ENCODE peak calls at places on chromosomes 3 and 15, in five cellular contexts. H is lung; U is CD4-positive, alpha-beta T cell; O is neural crest cell; M is glutamatergic neuron. P is an unnamed sample.

GRCh38 chr3:186854954-186855353 is 12.4 kb downstream of the ADIPOQ start:
- DNase-seq in H (no peak), U (no peak), O (no peak), M (no peak), P (no peak)

GRCh38 chr3:47949979-47950378 is 66.2 kb downstream of the MAP4 start:
- DNase-seq in H (no peak), U (no peak), O (no peak), M (no peak), P (no peak)

GRCh38 chr15:78831229-78832207 is 20.3 kb upstream of the ADAMTS7 start:
- DNase-seq in H (no peak), U (no peak), O (no peak), M (no peak), P (no peak)

GRCh38 chr15:89244512-89244869 is 712 bp downstream of the FANCI start:
- DNase-seq in H (no peak), U (no peak), O (no peak), M (no peak), P (no peak)

GRCh38 chr3:58564456-58565160 is 12.6 kb downstream of the FAM107A start:
- DNase-seq in H (no peak), U (no peak), O (no peak), M (no peak), P (peak)

GRCh38 chr3:183430325-183430957 is 2.0 kb upstream of the MCF2L2 start:
- DNase-seq in H (no peak), U (no peak), O (no peak), M (no peak), P (no peak)

GRCh38 chr3:152333928-152334327 is 65.2 kb downstream of the MBNL1 start:
- DNase-seq in H (no peak), U (no peak), O (no peak), M (no peak), P (no peak)

GRCh38 chr3:127542441-127542952 is 48.0 kb downstream of the TPRA1 start:
- DNase-seq in H (peak), U (no peak), O (no peak), M (no peak), P (peak)

GRCh38 chr3:153528473-153528872 is 366.4 kb downstream of the RAP2B start:
- DNase-seq in H (no peak), U (no peak), O (no peak), M (no peak), P (no peak)

GRCh38 chr3:10223676-10224639 is 24.3 kb upstream of the TATDN2 start:
- DNase-seq in H (no peak), U (peak), O (no peak), M (no peak), P (no peak)

GRCh38 chr3:155382396-155383042 is 89.0 kb upstream of the STRIT1 start:
- DNase-seq in H (peak), U (no peak), O (peak), M (peak), P (peak)

GRCh38 chr3:97901327-97902295 is 70.6 kb downstream of the RIOX2 start:
- DNase-seq in H (no peak), U (no peak), O (no peak), M (no peak), P (no peak)

GRCh38 chr15:92900712-92901052 is 558 bp downstream of the CHD2 start:
- DNase-seq in H (no peak), U (no peak), O (no peak), M (no peak), P (no peak)

GRCh38 chr3:188301147-188301546 is 147.2 kb downstream of the LPP start:
- DNase-seq in H (no peak), U (no peak), O (no peak), M (no peak), P (no peak)

GRCh38 chr15:75327491-75327890 is 8.4 kb upstream of the COMMD4 start:
- DNase-seq in H (no peak), U (no peak), O (no peak), M (no peak), P (no peak)

GRCh38 chr3:126131881-126132750 is 48.2 kb upstream of the SLC41A3 start:
- DNase-seq in H (no peak), U (no peak), O (no peak), M (peak), P (peak)

GRCh38 chr3:13411186-13411860 is 8.8 kb downstream of the NUP210 start:
- DNase-seq in H (no peak), U (no peak), O (no peak), M (no peak), P (no peak)

GRCh38 chr3:71356272-71356671 is 227.3 kb downstream of the FOXP1 start:
- DNase-seq in H (no peak), U (no peak), O (no peak), M (no peak), P (peak)

GRCh38 chr3:79085166-79085565 is 682.6 kb downstream of the ROBO1 start:
- DNase-seq in H (no peak), U (no peak), O (no peak), M (no peak), P (no peak)

GRCh38 chr3:107841864-107842263 is 249.0 kb downstream of the CD47 start:
- DNase-seq in H (no peak), U (no peak), O (no peak), M (no peak), P (no peak)

GRCh38 chr3:35677797-35678196 is 38.5 kb downstream of the ARPP21 start:
- DNase-seq in H (no peak), U (no peak), O (no peak), M (no peak), P (no peak)

GRCh38 chr3:140186421-140186920 is 251.5 kb downstream of the CLSTN2 start:
- DNase-seq in H (no peak), U (no peak), O (no peak), M (no peak), P (no peak)

GRCh38 chr15:39250001-39250400 is 330.9 kb upstream of the THBS1 start:
- DNase-seq in H (no peak), U (no peak), O (no peak), M (no peak), P (no peak)

GRCh38 chr3:53084310-53085001 is 38.6 kb upstream of the SFMBT1 start:
- DNase-seq in H (no peak), U (no peak), O (no peak), M (no peak), P (no peak)

GRCh38 chr3:175940881-175941280 is 1081.7 kb downstream of the NAALADL2 start:
- DNase-seq in H (no peak), U (no peak), O (no peak), M (peak), P (no peak)

GRCh38 chr3:175940243-175940642 is 1081.1 kb downstream of the NAALADL2 start:
- DNase-seq in H (no peak), U (no peak), O (no peak), M (no peak), P (no peak)

DNA sequence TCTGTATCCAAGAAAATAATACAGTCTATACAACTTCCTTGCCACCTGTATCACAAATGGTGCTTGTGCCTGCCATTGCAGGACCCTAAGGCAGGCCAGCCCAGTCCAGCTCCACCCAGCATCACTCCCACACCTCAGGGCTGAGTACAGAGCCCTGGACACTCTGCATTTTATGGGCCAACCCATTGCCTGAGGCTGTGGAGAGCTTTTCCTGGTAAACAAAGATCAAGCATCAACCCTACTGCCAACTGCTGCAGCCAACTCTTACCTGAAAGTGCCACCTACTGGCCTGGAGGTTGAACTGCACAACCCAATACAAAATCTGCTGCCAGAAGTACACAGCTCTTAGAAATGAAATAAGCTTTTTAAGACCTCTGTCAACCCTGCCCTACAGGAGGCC is 1082.2 kb downstream of the NAALADL2 start:
- DNase-seq in H (no peak), U (no peak), O (no peak), M (peak), P (no peak)
- TF ChIP-seq CTCF in H (no peak), U (no peak), O (peak), M (peak), P (peak)

GRCh38 chr15:77676569-77677375 is 44.1 kb upstream of the LINGO1 start:
- DNase-seq in H (no peak), U (no peak), O (no peak), M (no peak), P (no peak)
- TF ChIP-seq CTCF in H (no peak), U (no peak), O (no peak), M (no peak), P (no peak)

DNA sequence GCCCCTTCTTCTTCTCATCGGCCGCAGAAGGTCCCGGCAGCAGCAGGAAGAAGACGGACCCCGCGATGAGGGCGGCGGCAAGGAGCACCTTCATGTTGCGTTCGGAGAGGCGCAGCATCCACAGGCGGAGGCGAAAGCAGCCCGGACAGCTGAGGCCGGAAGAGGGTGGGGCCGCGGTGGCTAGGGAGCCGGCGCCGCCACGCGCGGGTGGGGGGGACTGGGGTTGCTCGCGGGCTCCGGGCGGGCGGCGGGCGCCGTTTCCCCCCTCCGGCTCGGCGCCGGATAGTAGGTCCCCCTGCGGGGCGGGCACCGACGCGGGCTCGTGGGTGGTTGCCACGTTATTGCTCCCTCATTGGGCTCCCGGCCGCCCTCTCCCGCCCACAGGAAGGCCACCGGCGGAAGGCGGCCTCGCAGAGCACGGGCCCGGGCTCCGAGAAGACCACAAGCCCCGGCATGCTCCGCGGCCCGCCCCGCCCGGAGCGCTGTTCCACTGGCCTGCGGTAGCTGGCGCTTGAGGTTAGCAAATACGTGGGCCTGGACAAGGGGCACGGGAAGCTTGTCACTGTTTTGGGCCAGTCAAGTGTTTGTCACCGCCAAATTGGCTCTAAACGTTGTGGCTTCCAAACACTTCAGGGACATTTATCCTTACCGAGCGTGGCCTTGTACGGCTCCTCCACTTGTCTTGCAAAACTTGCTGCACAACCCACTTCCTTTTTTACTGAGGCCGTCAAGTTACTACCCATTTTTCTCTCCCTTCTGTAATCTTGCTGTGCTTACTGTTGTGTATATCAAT is at the start of gene PPIB:
- DNase-seq in H (peak), U (peak), O (peak), M (peak), P (peak)
- TF ChIP-seq CTCF in H (peak), U (peak), O (peak), M (no peak), P (no peak)

DNA sequence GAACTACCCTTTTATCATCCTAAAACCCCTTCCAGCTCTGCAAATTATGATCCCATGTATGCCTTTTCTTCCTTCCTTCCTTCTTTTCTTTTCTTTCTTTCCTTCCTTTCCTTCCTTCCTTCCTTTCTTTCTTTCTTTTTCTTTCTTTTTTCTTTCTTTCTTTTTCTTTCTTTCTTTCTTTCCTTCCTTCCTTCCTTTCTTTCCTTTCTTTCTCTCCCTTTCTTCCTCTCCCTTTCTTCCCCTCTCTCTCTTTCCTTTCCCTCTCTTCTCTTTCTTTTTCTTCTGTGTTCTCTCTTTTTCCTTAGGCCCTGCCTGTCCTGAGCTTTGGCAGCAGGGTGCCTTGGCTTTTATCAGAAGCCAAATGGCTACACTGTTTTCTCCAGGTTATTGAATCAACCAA is 66.8 kb downstream of the IQCH start:
- DNase-seq in H (no peak), U (no peak), O (no peak), M (no peak), P (no peak)
- TF ChIP-seq CTCF in H (no peak), U (no peak), O (no peak), M (no peak), P (no peak)

GRCh38 chr3:117745516-117745915 is 1035.9 kb downstream of the TUSC7 start:
- DNase-seq in H (no peak), U (no peak), O (no peak), M (no peak), P (no peak)

GRCh38 chr3:117744935-117745334 is 1035.4 kb downstream of the TUSC7 start:
- DNase-seq in H (no peak), U (no peak), O (no peak), M (no peak), P (no peak)

GRCh38 chr3:117748131-117748530 is 1038.6 kb downstream of the TUSC7 start:
- DNase-seq in H (no peak), U (no peak), O (no peak), M (no peak), P (no peak)

GRCh38 chr3:117743962-117744361 is 1034.4 kb downstream of the TUSC7 start:
- DNase-seq in H (no peak), U (no peak), O (no peak), M (no peak), P (no peak)

DNA sequence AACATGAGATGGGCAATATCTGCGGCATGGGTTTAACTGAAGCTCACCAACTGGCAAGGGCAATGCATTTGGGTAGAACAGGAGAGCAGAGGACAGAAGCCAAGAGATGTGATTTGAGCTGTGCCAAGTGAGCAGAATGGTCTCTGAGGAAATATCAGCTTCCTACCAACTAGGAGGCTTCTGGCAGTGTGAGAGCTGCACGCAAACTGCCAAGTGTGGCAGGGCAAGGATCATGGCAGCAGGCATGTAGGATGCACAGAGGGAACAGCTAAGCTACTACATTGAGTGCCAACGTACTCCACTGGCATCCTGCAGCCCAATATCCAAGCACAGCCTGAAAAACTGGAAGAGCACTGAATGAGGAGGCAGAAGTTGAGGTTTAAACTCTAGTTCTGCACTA is 1036.5 kb downstream of the TUSC7 start:
- DNase-seq in H (no peak), U (no peak), O (no peak), M (no peak), P (no peak)
- TF ChIP-seq CTCF in H (no peak), U (no peak), O (no peak), M (no peak), P (no peak)

GRCh38 chr3:76500746-76501275 is 539.1 kb upstream of the ROBO2 start:
- DNase-seq in H (no peak), U (no peak), O (no peak), M (no peak), P (no peak)
- TF ChIP-seq CTCF in H (no peak), U (no peak), O (no peak), M (no peak), P (no peak)

GRCh38 chr3:61858054-61858453 is 296.7 kb downstream of the PTPRG start:
- DNase-seq in H (no peak), U (no peak), O (no peak), M (no peak), P (no peak)
- TF ChIP-seq CTCF in H (peak), U (no peak), O (peak), M (no peak), P (no peak)